ENCODE peak calls at places on chromosomes 12 and 14, in seven cellular contexts. One of them, this sample, is unnamed.

GRCh38 chr12:3004655-3005565 is 45.7 kb downstream of the TEAD4 start:
- DNase-seq in GM12878: no peak
- DNase-seq in stomach: no peak
- DNase-seq in SK-N-SH: peak; percentile 85
- DNase-seq in K562: no peak
- DNase-seq in suprapubic skin: no peak
- DNase-seq in sigmoid colon: no peak
- DNase-seq in this sample: no peak

GRCh38 chr12:9831720-9832119 is 4.4 kb downstream of the KLRF1 start:
- DNase-seq in GM12878: no peak
- DNase-seq in stomach: no peak
- DNase-seq in SK-N-SH: no peak
- DNase-seq in K562: no peak
- DNase-seq in suprapubic skin: no peak
- DNase-seq in sigmoid colon: no peak
- DNase-seq in this sample: no peak

GRCh38 chr12:69553626-69554248 is 31.5 kb upstream of the CCT2 start:
- DNase-seq in GM12878: no peak
- DNase-seq in stomach: no peak
- DNase-seq in SK-N-SH: peak; percentile 39
- DNase-seq in K562: no peak
- DNase-seq in suprapubic skin: no peak
- DNase-seq in sigmoid colon: no peak
- DNase-seq in this sample: no peak

GRCh38 chr12:128685903-128686475 is 137.8 kb downstream of the SLC15A4 start:
- DNase-seq in GM12878: no peak
- DNase-seq in stomach: no peak
- DNase-seq in SK-N-SH: no peak
- DNase-seq in K562: no peak
- DNase-seq in suprapubic skin: no peak
- DNase-seq in sigmoid colon: no peak
- DNase-seq in this sample: no peak

GRCh38 chr14:100525615-100526014 is 61.6 kb downstream of the BEGAIN start:
- DNase-seq in GM12878: no peak
- DNase-seq in stomach: peak; percentile 23
- DNase-seq in SK-N-SH: no peak
- DNase-seq in K562: no peak
- DNase-seq in suprapubic skin: peak; percentile 26
- DNase-seq in sigmoid colon: peak; percentile 48
- DNase-seq in this sample: no peak

GRCh38 chr12:47991592-47991991 is 12.7 kb downstream of the COL2A1 start:
- DNase-seq in GM12878: no peak
- DNase-seq in stomach: no peak
- DNase-seq in SK-N-SH: peak; percentile 80
- DNase-seq in K562: no peak
- DNase-seq in suprapubic skin: peak; percentile 26
- DNase-seq in sigmoid colon: peak; percentile 27
- DNase-seq in this sample: no peak

GRCh38 chr12:102483466-102483865 is 3.1 kb upstream of the IGF1 start:
- DNase-seq in GM12878: peak; percentile 72
- DNase-seq in stomach: no peak
- DNase-seq in SK-N-SH: no peak
- DNase-seq in K562: no peak
- DNase-seq in suprapubic skin: no peak
- DNase-seq in sigmoid colon: no peak
- DNase-seq in this sample: no peak

GRCh38 chr12:47774664-47775063 is 1.6 kb downstream of the SLC48A1 start:
- DNase-seq in GM12878: no peak
- DNase-seq in stomach: no peak
- DNase-seq in SK-N-SH: no peak
- DNase-seq in K562: peak; percentile 32
- DNase-seq in suprapubic skin: no peak
- DNase-seq in sigmoid colon: peak; percentile 64
- DNase-seq in this sample: no peak

GRCh38 chr12:75305412-75306332 is 24.5 kb downstream of the CAPS2 start:
- DNase-seq in GM12878: no peak
- DNase-seq in stomach: no peak
- DNase-seq in SK-N-SH: no peak
- DNase-seq in K562: no peak
- DNase-seq in suprapubic skin: no peak
- DNase-seq in sigmoid colon: peak; percentile 55
- DNase-seq in this sample: no peak

GRCh38 chr12:57175428-57176138 is 28.2 kb upstream of the LRP1-AS start:
- DNase-seq in GM12878: no peak
- DNase-seq in stomach: peak; percentile 86
- DNase-seq in SK-N-SH: peak; percentile 92
- DNase-seq in K562: peak; percentile 82
- DNase-seq in suprapubic skin: peak; percentile 93
- DNase-seq in sigmoid colon: peak; percentile 95
- DNase-seq in this sample: peak; percentile 86

GRCh38 chr12:132429122-132429931 is 60.6 kb upstream of the FBRSL1 start:
- DNase-seq in GM12878: no peak
- DNase-seq in stomach: peak; percentile 38
- DNase-seq in SK-N-SH: peak; percentile 70
- DNase-seq in K562: no peak
- DNase-seq in suprapubic skin: no peak
- DNase-seq in sigmoid colon: no peak
- DNase-seq in this sample: no peak

GRCh38 chr12:75759842-75760260 is 248.4 kb upstream of the KRR1 start:
- DNase-seq in GM12878: no peak
- DNase-seq in stomach: no peak
- DNase-seq in SK-N-SH: no peak
- DNase-seq in K562: no peak
- DNase-seq in suprapubic skin: no peak
- DNase-seq in sigmoid colon: no peak
- DNase-seq in this sample: no peak

GRCh38 chr14:91170504-91171121 is 56.7 kb downstream of the DGLUCY start:
- DNase-seq in GM12878: no peak
- DNase-seq in stomach: peak; percentile 50
- DNase-seq in SK-N-SH: peak; percentile 51
- DNase-seq in K562: no peak
- DNase-seq in suprapubic skin: no peak
- DNase-seq in sigmoid colon: peak; percentile 83
- DNase-seq in this sample: no peak

GRCh38 chr14:60565211-60565610 is 56.3 kb downstream of the SIX6 start:
- DNase-seq in GM12878: no peak
- DNase-seq in stomach: no peak
- DNase-seq in SK-N-SH: no peak
- DNase-seq in K562: no peak
- DNase-seq in suprapubic skin: no peak
- DNase-seq in sigmoid colon: no peak
- DNase-seq in this sample: no peak

GRCh38 chr14:44149597-44149996 is 357.5 kb downstream of the FSCB start:
- DNase-seq in GM12878: no peak
- DNase-seq in stomach: no peak
- DNase-seq in SK-N-SH: peak; percentile 2
- DNase-seq in K562: no peak
- DNase-seq in suprapubic skin: no peak
- DNase-seq in sigmoid colon: no peak
- DNase-seq in this sample: no peak

GRCh38 chr12:70332236-70332635 is 33.9 kb upstream of the KCNMB4 start:
- DNase-seq in GM12878: no peak
- DNase-seq in stomach: no peak
- DNase-seq in SK-N-SH: no peak
- DNase-seq in K562: no peak
- DNase-seq in suprapubic skin: no peak
- DNase-seq in sigmoid colon: no peak
- DNase-seq in this sample: no peak

GRCh38 chr14:54502602-54503001 is 7.1 kb upstream of the CGRRF1 start:
- DNase-seq in GM12878: no peak
- DNase-seq in stomach: no peak
- DNase-seq in SK-N-SH: no peak
- DNase-seq in K562: no peak
- DNase-seq in suprapubic skin: no peak
- DNase-seq in sigmoid colon: no peak
- DNase-seq in this sample: no peak

GRCh38 chr14:32050839-32051238 is 26.3 kb upstream of the ARHGAP5 start:
- DNase-seq in GM12878: no peak
- DNase-seq in stomach: no peak
- DNase-seq in SK-N-SH: no peak
- DNase-seq in K562: no peak
- DNase-seq in suprapubic skin: no peak
- DNase-seq in sigmoid colon: no peak
- DNase-seq in this sample: no peak

GRCh38 chr14:32059702-32060101 is 17.4 kb upstream of the ARHGAP5 start:
- DNase-seq in GM12878: no peak
- DNase-seq in stomach: no peak
- DNase-seq in SK-N-SH: no peak
- DNase-seq in K562: no peak
- DNase-seq in suprapubic skin: no peak
- DNase-seq in sigmoid colon: no peak
- DNase-seq in this sample: no peak

GRCh38 chr14:32054536-32054935 is 22.6 kb upstream of the ARHGAP5 start:
- DNase-seq in GM12878: no peak
- DNase-seq in stomach: no peak
- DNase-seq in SK-N-SH: no peak
- DNase-seq in K562: no peak
- DNase-seq in suprapubic skin: no peak
- DNase-seq in sigmoid colon: no peak
- DNase-seq in this sample: no peak

GRCh38 chr14:32049361-32050103 is 27.6 kb upstream of the ARHGAP5 start:
- DNase-seq in GM12878: no peak
- DNase-seq in stomach: no peak
- DNase-seq in SK-N-SH: no peak
- DNase-seq in K562: no peak
- DNase-seq in suprapubic skin: no peak
- DNase-seq in sigmoid colon: no peak
- DNase-seq in this sample: no peak

DNA sequence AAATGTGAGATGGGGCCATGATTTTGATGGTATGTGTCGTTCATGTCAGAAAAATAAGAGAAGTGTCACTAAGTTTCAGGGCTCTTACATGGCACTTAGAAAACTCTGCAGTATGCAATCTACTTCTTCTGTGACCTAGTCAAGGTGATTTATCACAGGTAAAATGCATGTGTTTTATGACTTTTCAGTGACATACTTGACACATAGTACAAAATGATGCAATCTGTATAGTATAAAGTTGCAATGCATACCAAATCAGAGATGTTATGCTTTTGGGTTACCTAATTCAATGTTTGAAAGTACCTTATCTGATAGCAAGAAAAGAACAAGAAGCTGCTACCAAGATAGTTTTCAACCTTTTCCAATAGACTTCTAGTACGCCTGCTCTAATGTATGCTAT is 21.9 kb upstream of the ARHGAP5 start:
- DNase-seq in GM12878: no peak
- DNase-seq in stomach: no peak
- DNase-seq in SK-N-SH: no peak
- DNase-seq in K562: no peak
- DNase-seq in suprapubic skin: no peak
- DNase-seq in sigmoid colon: no peak
- DNase-seq in this sample: no peak
- TF ChIP-seq POLR2AphosphoS5 in GM12878: no peak
- TF ChIP-seq POLR2AphosphoS5 in stomach: no peak
- TF ChIP-seq POLR2AphosphoS5 in SK-N-SH: no peak
- TF ChIP-seq POLR2AphosphoS5 in K562: no peak
- TF ChIP-seq POLR2AphosphoS5 in suprapubic skin: no peak
- TF ChIP-seq POLR2AphosphoS5 in sigmoid colon: no peak
- TF ChIP-seq POLR2AphosphoS5 in this sample: no peak

DNA sequence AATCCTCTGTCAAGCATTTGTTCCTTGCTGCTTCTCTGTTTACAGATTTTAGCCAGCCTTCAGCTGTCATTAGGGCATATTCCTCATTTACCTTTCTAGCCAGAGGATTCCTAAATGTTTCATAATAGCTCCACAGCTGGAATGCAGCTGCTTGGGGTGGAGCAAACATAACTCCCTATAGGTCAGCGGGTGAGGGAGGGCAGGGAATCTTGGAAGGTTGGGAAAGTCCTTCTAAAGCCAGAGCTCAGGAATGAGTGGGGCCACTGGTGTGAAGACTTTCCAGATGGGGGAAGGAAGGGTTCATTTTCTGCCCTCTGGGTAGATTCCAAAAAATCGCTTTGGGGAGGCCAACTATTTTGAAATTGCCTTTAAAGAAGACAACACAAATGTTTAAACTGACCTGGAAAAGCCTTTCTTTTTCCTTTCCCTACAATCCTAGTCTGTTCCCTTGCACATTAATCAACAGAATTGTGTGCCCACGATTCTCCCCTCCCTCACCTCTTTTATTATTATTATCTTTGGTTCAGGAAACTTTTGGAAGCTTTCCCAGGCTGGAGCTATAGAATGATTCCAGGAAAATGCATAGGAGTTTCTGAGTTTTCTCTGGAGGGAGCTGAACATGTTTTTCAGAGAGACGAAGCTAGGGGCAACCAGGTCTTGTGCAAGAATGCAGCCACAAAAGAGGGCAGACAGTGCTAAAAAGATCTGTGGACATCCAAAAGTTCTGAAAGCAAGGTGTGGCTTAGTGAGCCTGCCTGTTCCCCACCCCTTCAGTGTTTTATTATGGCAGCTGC is 16.5 kb upstream of the IRF2BPL start:
- DNase-seq in GM12878: no peak
- DNase-seq in stomach: no peak
- DNase-seq in SK-N-SH: no peak
- DNase-seq in K562: no peak
- DNase-seq in suprapubic skin: no peak
- DNase-seq in sigmoid colon: peak; percentile 93
- DNase-seq in this sample: peak; percentile 62
- TF ChIP-seq EP300 in GM12878: no peak
- TF ChIP-seq EP300 in stomach: no peak
- TF ChIP-seq EP300 in SK-N-SH: no peak
- TF ChIP-seq EP300 in K562: no peak
- TF ChIP-seq EP300 in suprapubic skin: no peak
- TF ChIP-seq EP300 in sigmoid colon: no peak
- TF ChIP-seq EP300 in this sample: no peak

GRCh38 chr14:69711065-69711464 is 55.9 kb upstream of the SRSF5 start:
- DNase-seq in GM12878: no peak
- DNase-seq in stomach: no peak
- DNase-seq in SK-N-SH: no peak
- DNase-seq in K562: no peak
- DNase-seq in suprapubic skin: no peak
- DNase-seq in sigmoid colon: peak; percentile 88
- DNase-seq in this sample: peak; percentile 64
- H3K27ac ChIP-seq in GM12878: no peak overlapping the region
- H3K27ac ChIP-seq in stomach: peak overlapping the region; percentile 73
- H3K27ac ChIP-seq in SK-N-SH: no peak overlapping the region
- H3K27ac ChIP-seq in K562: no peak overlapping the region
- H3K27ac ChIP-seq in suprapubic skin: peak overlapping the region; percentile 77
- H3K27ac ChIP-seq in sigmoid colon: peak overlapping the region; percentile 70
- H3K27ac ChIP-seq in this sample: peak overlapping the region; percentile 73

GRCh38 chr14:105862581-105863239 is 336.3 kb downstream of the TMEM121 start:
- DNase-seq in GM12878: no peak
- DNase-seq in stomach: peak; percentile 20
- DNase-seq in SK-N-SH: no peak
- DNase-seq in K562: no peak
- DNase-seq in suprapubic skin: no peak
- DNase-seq in sigmoid colon: peak; percentile 29
- DNase-seq in this sample: peak; percentile 8

GRCh38 chr14:105864651-105865265 is 338.4 kb downstream of the TMEM121 start:
- DNase-seq in GM12878: no peak
- DNase-seq in stomach: peak; percentile 23
- DNase-seq in SK-N-SH: no peak
- DNase-seq in K562: no peak
- DNase-seq in suprapubic skin: peak; percentile 59
- DNase-seq in sigmoid colon: peak; percentile 58
- DNase-seq in this sample: no peak

GRCh38 chr14:105863296-105864108 is 337.1 kb downstream of the TMEM121 start:
- DNase-seq in GM12878: no peak
- DNase-seq in stomach: peak; percentile 21
- DNase-seq in SK-N-SH: no peak
- DNase-seq in K562: no peak
- DNase-seq in suprapubic skin: no peak
- DNase-seq in sigmoid colon: peak; percentile 54
- DNase-seq in this sample: peak; percentile 7

GRCh38 chr14:105865266-105865903 is 339.0 kb downstream of the TMEM121 start:
- DNase-seq in GM12878: no peak
- DNase-seq in stomach: peak; percentile 20
- DNase-seq in SK-N-SH: no peak
- DNase-seq in K562: no peak
- DNase-seq in suprapubic skin: peak; percentile 41
- DNase-seq in sigmoid colon: peak; percentile 54
- DNase-seq in this sample: no peak

GRCh38 chr14:105864116-105864515 is 337.7 kb downstream of the TMEM121 start:
- DNase-seq in GM12878: no peak
- DNase-seq in stomach: no peak
- DNase-seq in SK-N-SH: no peak
- DNase-seq in K562: no peak
- DNase-seq in suprapubic skin: no peak
- DNase-seq in sigmoid colon: peak; percentile 52
- DNase-seq in this sample: no peak
- TF ChIP-seq POLR2AphosphoS5 in GM12878: no peak
- TF ChIP-seq POLR2AphosphoS5 in stomach: no peak
- TF ChIP-seq POLR2AphosphoS5 in SK-N-SH: no peak
- TF ChIP-seq POLR2AphosphoS5 in K562: no peak
- TF ChIP-seq POLR2AphosphoS5 in suprapubic skin: no peak
- TF ChIP-seq POLR2AphosphoS5 in sigmoid colon: no peak
- TF ChIP-seq POLR2AphosphoS5 in this sample: no peak

This sample was measured in transverse colon.